ENCODE peak calls at places on chromosomes 5 and 9, in seven cellular contexts. I, C, Y, W, V, S and A are unnamed samples.

GRCh38 chr5:171162602-171163001 is 146.4 kb upstream of the TLX3 start:
- DNase-seq in W (peak), S (no peak), Y (peak), I (peak), C (no peak), V (no peak), A (no peak)

GRCh38 chr5:170662966-170663365 is 120.6 kb upstream of the GABRP start:
- DNase-seq in V (no peak), I (no peak), Y (no peak), S (no peak), W (no peak), C (no peak), A (no peak)

GRCh38 chr5:19739691-19740090 is 248.3 kb downstream of the CDH18 start:
- DNase-seq in C (no peak), S (no peak), V (no peak), Y (no peak), I (no peak), W (no peak), A (no peak)

GRCh38 chr9:108468364-108468763 is 387.4 kb downstream of the ACTL7B start:
- DNase-seq in I (peak), V (no peak), W (peak), Y (peak), S (peak), C (no peak), A (no peak)

GRCh38 chr5:95861221-95861857 is 38.8 kb upstream of the GLRX start:
- DNase-seq in V (no peak), Y (peak), S (peak), C (no peak), I (peak), W (peak), A (peak)

GRCh38 chr5:78286288-78286687 is 8.2 kb downstream of the AP3B1 start:
- DNase-seq in S (no peak), Y (no peak), V (no peak), I (peak), C (no peak), W (no peak), A (no peak)

GRCh38 chr9:83489961-83490360 is 48.2 kb downstream of the FRMD3 start:
- DNase-seq in I (no peak), S (no peak), W (no peak), C (no peak), V (no peak), Y (no peak), A (no peak)

GRCh38 chr5:145510324-145510723 is 324.8 kb downstream of the PRELID2 start:
- DNase-seq in S (no peak), I (peak), W (peak), C (no peak), V (no peak), Y (no peak), A (no peak)

GRCh38 chr5:61313960-61314681 is 17.9 kb upstream of the ZSWIM6 start:
- DNase-seq in W (no peak), I (peak), Y (no peak), V (no peak), C (no peak), S (no peak), A (no peak)

GRCh38 chr5:58085800-58086199 is 374.1 kb downstream of the PLK2 start:
- DNase-seq in W (peak), I (no peak), Y (no peak), S (no peak), V (no peak), C (no peak), A (no peak)

GRCh38 chr5:165504716-165505115 is 1999.3 kb downstream of the MAT2B start:
- DNase-seq in V (no peak), S (no peak), C (no peak), W (no peak), I (no peak), Y (no peak), A (no peak)

GRCh38 chr5:134510970-134511795 is 14.3 kb upstream of the JADE2 start:
- DNase-seq in I (no peak), S (no peak), C (no peak), V (peak), W (peak), Y (no peak), A (no peak)

GRCh38 chr9:109194157-109194556 is 27.1 kb upstream of the FRRS1L start:
- DNase-seq in I (peak), V (no peak), Y (no peak), W (no peak), S (no peak), C (no peak), A (no peak)

GRCh38 chr5:43034591-43034968 is 5.5 kb downstream of the ANXA2R start:
- DNase-seq in C (no peak), W (peak), S (no peak), I (peak), Y (no peak), V (no peak), A (no peak)

GRCh38 chr5:150120062-150120441 is 33.7 kb upstream of the CSF1R start:
- DNase-seq in V (no peak), I (no peak), S (no peak), Y (no peak), C (no peak), W (no peak), A (no peak)

GRCh38 chr9:1875921-1876448 is 139.2 kb upstream of the SMARCA2 start:
- DNase-seq in W (no peak), C (no peak), V (no peak), I (no peak), Y (no peak), S (no peak), A (no peak)

GRCh38 chr9:91949946-91950664 is at the start of gene ROR2:
- DNase-seq in I (peak), S (peak), W (peak), C (no peak), V (peak), Y (peak), A (no peak)

GRCh38 chr5:178115835-178116405 is 2.6 kb downstream of the N4BP3 start:
- DNase-seq in V (no peak), C (no peak), Y (no peak), W (no peak), S (no peak), I (no peak), A (no peak)

GRCh38 chr9:115263731-115264130 is 145.8 kb upstream of the TNC start:
- DNase-seq in W (no peak), S (no peak), Y (no peak), I (no peak), V (no peak), C (no peak), A (no peak)

GRCh38 chr5:137737349-137738256 is 1.7 kb upstream of the KLHL3 start:
- DNase-seq in W (peak), S (no peak), C (no peak), I (no peak), Y (peak), V (no peak), A (no peak)

GRCh38 chr9:128637656-128638055 is 19.0 kb downstream of the DYNC2I2 start:
- DNase-seq in V (no peak), Y (no peak), S (no peak), C (no peak), W (no peak), I (no peak), A (no peak)

GRCh38 chr9:91043041-91043740 is 241.6 kb downstream of the SYK start:
- DNase-seq in V (no peak), C (no peak), W (no peak), I (no peak), Y (no peak), S (no peak), A (no peak)

GRCh38 chr5:9707766-9708462 is 77.8 kb upstream of the TAS2R1 start:
- DNase-seq in V (no peak), W (no peak), S (no peak), C (no peak), Y (no peak), I (no peak), A (no peak)

GRCh38 chr9:36100532-36100931 is 36.0 kb upstream of the GLIPR2 start:
- DNase-seq in S (no peak), V (no peak), Y (peak), I (no peak), C (no peak), W (no peak), A (no peak)

GRCh38 chr5:28014779-28015178 is 976.4 kb upstream of the CDH9 start:
- DNase-seq in W (no peak), I (peak), S (no peak), Y (no peak), V (no peak), C (no peak), A (no peak)

GRCh38 chr5:88671808-88672499 is 211.0 kb downstream of the MEF2C start:
- DNase-seq in I (peak), C (no peak), V (no peak), Y (no peak), S (no peak), W (no peak), A (no peak)

GRCh38 chr9:81380960-81381359 is 308.4 kb downstream of the TLE1 start:
- DNase-seq in Y (no peak), S (no peak), V (no peak), C (no peak), W (no peak), I (no peak), A (no peak)

GRCh38 chr5:78236046-78236445 is 58.5 kb downstream of the AP3B1 start:
- DNase-seq in C (no peak), Y (no peak), V (no peak), I (no peak), W (no peak), S (no peak), A (no peak)

GRCh38 chr5:125125031-125125823 is 378.8 kb upstream of the ZNF608 start:
- DNase-seq in V (no peak), C (no peak), Y (peak), I (no peak), S (no peak), W (no peak), A (no peak)

GRCh38 chr5:144453753-144454152 is 283.1 kb downstream of the KCTD16 start:
- DNase-seq in V (no peak), W (no peak), I (no peak), S (no peak), Y (no peak), C (no peak), A (no peak)

GRCh38 chr9:134944351-134944802 is 26.7 kb upstream of the FCN1 start:
- DNase-seq in I (no peak), S (no peak), W (no peak), V (no peak), C (no peak), Y (peak), A (no peak)

GRCh38 chr9:98016137-98016680 is 33.1 kb downstream of the ANP32B start:
- DNase-seq in Y (peak), I (no peak), V (no peak), C (no peak), W (no peak), S (no peak), A (no peak)

GRCh38 chr9:112485574-112485973 is 1.1 kb upstream of the KIAA1958 start:
- DNase-seq in Y (no peak), W (no peak), S (no peak), V (no peak), C (no peak), I (no peak), A (no peak)

GRCh38 chr9:134928796-134929559 is 11.3 kb upstream of the FCN1 start:
- DNase-seq in C (no peak), S (no peak), I (peak), W (no peak), V (no peak), Y (no peak), A (no peak)

GRCh38 chr9:20398511-20399338 is 223.6 kb downstream of the MLLT3 start:
- DNase-seq in W (no peak), S (no peak), I (no peak), C (no peak), V (no peak), Y (no peak), A (no peak)

GRCh38 chr5:82635561-82636288 is 357.6 kb upstream of the RPS23 start:
- DNase-seq in C (no peak), W (peak), I (no peak), Y (no peak), S (no peak), V (no peak), A (no peak)

GRCh38 chr9:81455826-81456225 is 233.5 kb downstream of the TLE1 start:
- DNase-seq in I (no peak), Y (no peak), S (no peak), V (no peak), W (no peak), C (no peak), A (no peak)

GRCh38 chr5:17831279-17831678 is 197.0 kb downstream of the TAF11L14 start:
- DNase-seq in S (peak), V (no peak), Y (peak), I (no peak), C (no peak), W (no peak), A (no peak)

GRCh38 chr5:159331099-159331973 is 1.0 kb upstream of the IL12B start:
- DNase-seq in Y (peak), W (peak), I (peak), S (peak), C (peak), V (peak), A (no peak)

GRCh38 chr5:96790851-96791513 is 16.8 kb downstream of the ERAP1 start:
- DNase-seq in V (no peak), S (no peak), C (no peak), W (no peak), Y (no peak), I (no peak), A (no peak)